ENCODE peak calls at places on chromosomes 5 and 9, in six cellular contexts. One of them, this sample, is unnamed.

GRCh38 chr5:156647034-156647451 is 203.1 kb upstream of the PPP1R2B start:
- DNase-seq in AG04450: no peak
- DNase-seq in anterior cingulate cortex: no peak
- DNase-seq in spleen: no peak
- DNase-seq in Ammon's horn: no peak
- DNase-seq in tibial nerve: no peak
- DNase-seq in this sample: no peak

GRCh38 chr5:8329773-8330172 is 460.8 kb downstream of the MTRR start:
- DNase-seq in Ammon's horn: no peak
- DNase-seq in AG04450: no peak
- DNase-seq in spleen: no peak
- DNase-seq in tibial nerve: no peak
- DNase-seq in anterior cingulate cortex: no peak
- DNase-seq in this sample: no peak

GRCh38 chr5:52727568-52727967 is 60.1 kb upstream of the ITGA1 start:
- DNase-seq in tibial nerve: no peak
- DNase-seq in AG04450: no peak
- DNase-seq in spleen: no peak
- DNase-seq in Ammon's horn: no peak
- DNase-seq in anterior cingulate cortex: no peak
- DNase-seq in this sample: no peak

GRCh38 chr9:14978022-14979000 is 68.1 kb upstream of the FREM1 start:
- DNase-seq in anterior cingulate cortex: no peak
- DNase-seq in Ammon's horn: no peak
- DNase-seq in AG04450: no peak
- DNase-seq in tibial nerve: no peak
- DNase-seq in spleen: peak; percentile 70
- DNase-seq in this sample: no peak

GRCh38 chr9:84152204-84152603 is 171.6 kb downstream of the RMI1 start:
- DNase-seq in Ammon's horn: no peak
- DNase-seq in spleen: no peak
- DNase-seq in AG04450: no peak
- DNase-seq in anterior cingulate cortex: no peak
- DNase-seq in tibial nerve: no peak
- DNase-seq in this sample: no peak

GRCh38 chr5:151038292-151038745 is 17.9 kb downstream of the GPX3 start:
- DNase-seq in anterior cingulate cortex: no peak
- DNase-seq in tibial nerve: no peak
- DNase-seq in AG04450: no peak
- DNase-seq in Ammon's horn: no peak
- DNase-seq in spleen: peak; percentile 54
- DNase-seq in this sample: no peak

GRCh38 chr5:22889714-22890113 is 36.6 kb upstream of the CDH12 start:
- DNase-seq in Ammon's horn: no peak
- DNase-seq in anterior cingulate cortex: no peak
- DNase-seq in spleen: no peak
- DNase-seq in AG04450: no peak
- DNase-seq in tibial nerve: no peak
- DNase-seq in this sample: no peak

GRCh38 chr5:78720234-78720985 is 71.8 kb upstream of the LHFPL2 start:
- DNase-seq in anterior cingulate cortex: no peak
- DNase-seq in tibial nerve: no peak
- DNase-seq in Ammon's horn: no peak
- DNase-seq in spleen: no peak
- DNase-seq in AG04450: no peak
- DNase-seq in this sample: no peak

GRCh38 chr9:112496074-112496722 is 9.6 kb downstream of the KIAA1958 start:
- DNase-seq in spleen: no peak
- DNase-seq in anterior cingulate cortex: no peak
- DNase-seq in AG04450: no peak
- DNase-seq in Ammon's horn: no peak
- DNase-seq in tibial nerve: no peak
- DNase-seq in this sample: no peak

GRCh38 chr5:22109315-22109714 is 743.8 kb downstream of the CDH12 start:
- DNase-seq in Ammon's horn: no peak
- DNase-seq in AG04450: no peak
- DNase-seq in tibial nerve: no peak
- DNase-seq in anterior cingulate cortex: no peak
- DNase-seq in spleen: no peak
- DNase-seq in this sample: no peak

GRCh38 chr5:38783011-38783551 is 62.7 kb upstream of the OSMR start:
- DNase-seq in AG04450: peak; percentile 83
- DNase-seq in tibial nerve: peak; percentile 52
- DNase-seq in spleen: no peak
- DNase-seq in Ammon's horn: no peak
- DNase-seq in anterior cingulate cortex: no peak
- DNase-seq in this sample: no peak

GRCh38 chr9:135618866-135619598 is 20.3 kb downstream of the GLT6D1 start:
- DNase-seq in tibial nerve: no peak
- DNase-seq in AG04450: no peak
- DNase-seq in spleen: no peak
- DNase-seq in anterior cingulate cortex: no peak
- DNase-seq in Ammon's horn: no peak
- DNase-seq in this sample: no peak

GRCh38 chr9:113921366-113921765 is 45.3 kb downstream of the ZNF618 start:
- DNase-seq in tibial nerve: no peak
- DNase-seq in anterior cingulate cortex: no peak
- DNase-seq in AG04450: no peak
- DNase-seq in Ammon's horn: no peak
- DNase-seq in spleen: no peak
- DNase-seq in this sample: no peak

GRCh38 chr5:96243203-96243602 is 189.8 kb downstream of the PCSK1 start:
- DNase-seq in tibial nerve: no peak
- DNase-seq in anterior cingulate cortex: no peak
- DNase-seq in spleen: no peak
- DNase-seq in Ammon's horn: no peak
- DNase-seq in AG04450: no peak
- DNase-seq in this sample: no peak

GRCh38 chr9:87213948-87214347 is 266.6 kb upstream of the GAS1 start:
- DNase-seq in AG04450: no peak
- DNase-seq in Ammon's horn: no peak
- DNase-seq in anterior cingulate cortex: no peak
- DNase-seq in tibial nerve: no peak
- DNase-seq in spleen: no peak
- DNase-seq in this sample: no peak

GRCh38 chr5:164332349-164333196 is 827.2 kb downstream of the MAT2B start:
- DNase-seq in Ammon's horn: no peak
- DNase-seq in AG04450: no peak
- DNase-seq in anterior cingulate cortex: no peak
- DNase-seq in spleen: no peak
- DNase-seq in tibial nerve: no peak
- DNase-seq in this sample: no peak

GRCh38 chr5:158456756-158457155 is 597.8 kb upstream of the CLINT1 start:
- DNase-seq in anterior cingulate cortex: no peak
- DNase-seq in AG04450: peak; percentile 66
- DNase-seq in tibial nerve: no peak
- DNase-seq in spleen: no peak
- DNase-seq in Ammon's horn: no peak
- DNase-seq in this sample: no peak